ENCODE peak calls at places on chromosomes 11 and 22, in nine cellular contexts. C, M, Y, B, L, O, X, F and R are unnamed samples.

GRCh38 chr11:116457336-116458007 is 315.3 kb downstream of the BUD13 start:
- DNase-seq in C (no peak), M (no peak), Y (no peak), B (no peak), L (no peak), O (no peak), X (no peak), F (peak; percentile 29), R (no peak)

GRCh38 chr11:63871962-63872832 is 33.3 kb downstream of the MARK2 start:
- DNase-seq in C (peak; percentile 71), M (peak; percentile 89), Y (peak; percentile 90), B (peak; percentile 90), L (peak; percentile 48), O (peak; percentile 99), X (peak; percentile 95), F (peak; percentile 71), R (no peak)

GRCh38 chr11:109729761-109730160 is 307.8 kb downstream of the C11orf87 start:
- DNase-seq in C (no peak), M (no peak), Y (no peak), B (peak; percentile 50), L (no peak), O (no peak), X (no peak), F (no peak), R (no peak)

GRCh38 chr11:118628861-118629549 is 21.6 kb downstream of the PHLDB1 start:
- DNase-seq in C (no peak), M (no peak), Y (no peak), B (no peak), L (no peak), O (no peak), X (no peak), F (no peak), R (no peak)

GRCh38 chr22:17847360-17848078 is 73.2 kb upstream of the BID start:
- DNase-seq in C (no peak), M (no peak), Y (no peak), B (no peak), L (no peak), O (no peak), X (no peak), F (peak; percentile 53), R (no peak)

GRCh38 chr11:14254533-14255530 is 104.2 kb downstream of the RRAS2 start:
- DNase-seq in C (no peak), M (no peak), Y (no peak), B (no peak), L (no peak), O (no peak), X (no peak), F (no peak), R (no peak)

GRCh38 chr22:42848941-42849340 is 8.1 kb downstream of the ARFGAP3 start:
- DNase-seq in C (no peak), M (no peak), Y (no peak), B (no peak), L (no peak), O (no peak), X (no peak), F (no peak), R (no peak)

GRCh38 chr22:46660604-46661201 is 40.5 kb downstream of the GRAMD4 start:
- DNase-seq in C (no peak), M (no peak), Y (no peak), B (peak; percentile 82), L (no peak), O (no peak), X (no peak), F (peak; percentile 77), R (no peak)

GRCh38 chr11:1323779-1324178 is 14.3 kb upstream of the TOLLIP start:
- DNase-seq in C (no peak), M (no peak), Y (no peak), B (no peak), L (no peak), O (peak; percentile 68), X (no peak), F (no peak), R (no peak)

GRCh38 chr22:42388130-42388797 is 43.9 kb downstream of the NFAM1 start:
- DNase-seq in C (no peak), M (no peak), Y (no peak), B (no peak), L (no peak), O (no peak), X (no peak), F (peak; percentile 96), R (no peak)

GRCh38 chr11:47147250-47147649 is 29.4 kb downstream of the ARFGAP2 start:
- DNase-seq in C (no peak), M (no peak), Y (no peak), B (no peak), L (no peak), O (no peak), X (no peak), F (no peak), R (no peak)

GRCh38 chr11:77111946-77112345 is 9.3 kb downstream of the OMP start:
- DNase-seq in C (no peak), M (no peak), Y (no peak), B (no peak), L (no peak), O (no peak), X (no peak), F (no peak), R (no peak)

GRCh38 chr22:29044657-29045176 is 16.9 kb downstream of the C22orf31 start:
- DNase-seq in C (no peak), M (no peak), Y (no peak), B (no peak), L (no peak), O (no peak), X (peak; percentile 88), F (no peak), R (no peak)

GRCh38 chr11:30521297-30522071 is 64.7 kb downstream of the MPPED2 start:
- DNase-seq in C (no peak), M (no peak), Y (no peak), B (no peak), L (no peak), O (no peak), X (no peak), F (no peak), R (no peak)

GRCh38 chr11:129935723-129936122 is 40.3 kb upstream of the NFRKB start:
- DNase-seq in C (no peak), M (no peak), Y (no peak), B (no peak), L (no peak), O (no peak), X (no peak), F (no peak), R (no peak)

GRCh38 chr11:57764527-57764926 is 2.9 kb downstream of the CTNND1 start:
- DNase-seq in C (no peak), M (no peak), Y (no peak), B (no peak), L (no peak), O (no peak), X (no peak), F (no peak), R (no peak)
- H3K4me3 ChIP-seq in C (peak overlapping the region; percentile 73), M (no peak overlapping the region), Y (peak overlapping the region; percentile 64), B (peak overlapping the region; percentile 46), L (peak overlapping the region; percentile 89), O (no peak overlapping the region), X (peak overlapping the region; percentile 5), F (peak overlapping the region; percentile 84), R (no peak overlapping the region)

DNA sequence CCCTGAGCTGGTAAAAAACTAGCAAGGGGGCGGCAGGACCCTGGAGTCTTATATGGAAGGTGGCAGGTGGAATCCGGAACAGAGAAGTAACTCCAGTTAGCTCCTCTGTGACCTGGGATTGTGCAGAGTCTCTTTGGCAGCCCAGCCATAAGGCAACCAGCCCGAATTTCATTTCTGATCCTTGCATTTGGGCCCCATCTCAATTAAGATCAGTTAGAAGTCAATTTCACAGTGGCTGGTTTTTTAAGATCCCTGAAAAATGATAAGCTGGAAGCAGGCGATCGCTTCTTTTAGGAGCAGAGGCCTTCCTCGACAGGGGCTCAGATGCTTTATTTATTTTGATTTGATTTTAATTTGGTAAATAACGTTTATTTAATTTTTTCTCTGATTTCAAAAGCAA is 199.0 kb downstream of the TENM4 start:
- DNase-seq in C (no peak), M (no peak), Y (no peak), B (no peak), L (no peak), O (no peak), X (no peak), F (no peak), R (no peak)
- H3K4me3 ChIP-seq in C (no peak overlapping the region), M (no peak overlapping the region), Y (no peak overlapping the region), B (no peak overlapping the region), L (no peak overlapping the region), O (no peak overlapping the region), X (no peak overlapping the region), F (no peak overlapping the region), R (no peak overlapping the region)

GRCh38 chr11:70207531-70208131 is 4.5 kb downstream of the FADD start:
- DNase-seq in C (no peak), M (no peak), Y (no peak), B (no peak), L (no peak), O (no peak), X (no peak), F (no peak), R (no peak)

GRCh38 chr11:70210516-70210915 is 7.4 kb downstream of the FADD start:
- DNase-seq in C (no peak), M (no peak), Y (no peak), B (no peak), L (no peak), O (no peak), X (peak; percentile 82), F (no peak), R (no peak)

GRCh38 chr11:70209391-70209912 is 6.4 kb downstream of the FADD start:
- DNase-seq in C (no peak), M (no peak), Y (no peak), B (no peak), L (no peak), O (no peak), X (no peak), F (no peak), R (no peak)

GRCh38 chr11:70210051-70210501 is 7.0 kb downstream of the FADD start:
- DNase-seq in C (no peak), M (no peak), Y (no peak), B (no peak), L (no peak), O (no peak), X (peak; percentile 98), F (no peak), R (no peak)

DNA sequence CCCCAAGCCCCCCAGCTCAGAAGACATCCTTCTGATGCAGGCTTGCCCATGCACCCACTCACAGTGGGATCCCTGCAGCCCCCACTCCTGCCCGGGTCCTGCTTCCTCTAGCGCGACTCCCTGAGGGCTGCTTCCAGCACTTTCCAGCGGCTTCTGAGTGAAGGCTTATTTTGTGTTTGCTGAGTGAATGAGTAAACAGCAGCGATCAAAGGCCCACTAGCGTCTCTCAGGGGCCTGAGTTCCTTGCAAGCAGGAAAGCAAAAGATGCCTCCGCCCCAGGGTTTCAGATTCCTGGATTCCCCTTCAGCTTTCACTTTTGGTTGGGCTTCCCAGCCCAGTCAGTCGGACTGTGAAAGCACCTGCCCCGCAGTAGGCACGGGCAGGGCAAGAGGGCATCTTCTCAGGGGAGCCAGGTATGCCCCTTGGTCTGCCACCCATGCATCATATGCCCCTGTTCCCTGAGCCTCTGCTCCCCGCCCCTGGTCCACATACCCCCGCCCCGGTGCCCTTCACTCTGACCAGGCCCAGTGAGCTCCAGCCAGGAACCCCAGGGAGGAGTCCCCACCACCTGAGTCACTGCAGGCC is 9.2 kb downstream of the FADD start:
- DNase-seq in C (no peak), M (no peak), Y (no peak), B (peak; percentile 84), L (no peak), O (no peak), X (no peak), F (no peak), R (no peak)
- H3K4me3 ChIP-seq in C (no peak overlapping the region), M (no peak overlapping the region), Y (no peak overlapping the region), B (peak overlapping the region; percentile 11), L (no peak overlapping the region), O (no peak overlapping the region), X (no peak overlapping the region), F (no peak overlapping the region), R (no peak overlapping the region)

GRCh38 chr22:36253523-36254490 is 874 bp downstream of the APOL1 start:
- DNase-seq in C (no peak), M (no peak), Y (peak; percentile 52), B (no peak), L (no peak), O (no peak), X (peak; percentile 62), F (no peak), R (no peak)
- H3K4me3 ChIP-seq in C (no peak overlapping the region), M (no peak overlapping the region), Y (peak overlapping the region; percentile 52), B (peak overlapping the region; percentile 49), L (no peak overlapping the region), O (no peak overlapping the region), X (peak overlapping the region; percentile 29), F (peak overlapping the region; percentile 32), R (peak overlapping the region; percentile 74)